ENCODE peak calls at places on chromosome 22, in six cellular contexts. L is AG04450, M is HCT116, Q is ascending aorta, U is dermis blood vessel endothelial cell, Z is head of caudate nucleus. A is an unnamed sample.

GRCh38 chr22:41248758-41249157 is 8.0 kb upstream of the CHADL start:
- DNase-seq in L (no peak), M (no peak), Q (no peak), U (no peak), Z (no peak), A (no peak)

GRCh38 chr22:36350751-36351594 is 36.8 kb downstream of the MYH9 start:
- DNase-seq in L (no peak), M (no peak), Q (peak; percentile 84), U (peak; percentile 58), Z (no peak), A (no peak)

GRCh38 chr22:46734830-46735453 is 3.1 kb downstream of the CERK start:
- DNase-seq in L (no peak), M (no peak), Q (no peak), U (peak; percentile 69), Z (no peak), A (no peak)

GRCh38 chr22:45208696-45208992 is 32.0 kb downstream of the KIAA0930 start:
- DNase-seq in L (no peak), M (no peak), Q (no peak), U (no peak), Z (no peak), A (no peak)

GRCh38 chr22:43402128-43402527 is 9.7 kb upstream of the MPPED1 start:
- DNase-seq in L (no peak), M (no peak), Q (no peak), U (no peak), Z (no peak), A (no peak)

GRCh38 chr22:44196241-44196640 is 15.5 kb downstream of the PARVG start:
- DNase-seq in L (no peak), M (no peak), Q (no peak), U (no peak), Z (no peak), A (no peak)

GRCh38 chr22:45952151-45952550 is 24.8 kb downstream of the WNT7B start:
- DNase-seq in L (no peak), M (no peak), Q (no peak), U (no peak), Z (no peak), A (peak; percentile 8)

GRCh38 chr22:30253205-30253852 is 6.8 kb upstream of the LIF start:
- DNase-seq in L (no peak), M (no peak), Q (no peak), U (peak; percentile 32), Z (peak; percentile 79), A (no peak)

GRCh38 chr22:42269407-42270177 is 861 bp downstream of the TCF20 start:
- DNase-seq in L (no peak), M (peak; percentile 48), Q (no peak), U (peak; percentile 38), Z (peak; percentile 62), A (peak; percentile 12)

GRCh38 chr22:47397673-47398072 is 635.2 kb downstream of the TBC1D22A start:
- DNase-seq in L (no peak), M (no peak), Q (no peak), U (no peak), Z (no peak), A (no peak)

GRCh38 chr22:49230194-49230577 is 597.5 kb downstream of the BRD1 start:
- DNase-seq in L (no peak), M (no peak), Q (peak; percentile 53), U (no peak), Z (peak; percentile 26), A (no peak)

GRCh38 chr22:39472570-39473556 is 16.1 kb downstream of the MGAT3 start:
- DNase-seq in L (no peak), M (no peak), Q (no peak), U (no peak), Z (no peak), A (no peak)

GRCh38 chr22:41830174-41830573 is 2.7 kb upstream of the SREBF2 start:
- DNase-seq in L (no peak), M (no peak), Q (no peak), U (no peak), Z (no peak), A (no peak)

GRCh38 chr22:27581241-27581640 is 220.3 kb downstream of the MN1 start:
- DNase-seq in L (no peak), M (no peak), Q (no peak), U (no peak), Z (no peak), A (no peak)

GRCh38 chr22:20779014-20779812 is 5.3 kb downstream of the SERPIND1 start:
- DNase-seq in L (no peak), M (no peak), Q (no peak), U (no peak), Z (no peak), A (no peak)

GRCh38 chr22:25546751-25547150 is 17.7 kb upstream of the GRK3 start:
- DNase-seq in L (no peak), M (peak; percentile 50), Q (no peak), U (no peak), Z (no peak), A (no peak)

GRCh38 chr22:46777609-46777970 is 15.1 kb downstream of the TBC1D22A start:
- DNase-seq in L (no peak), M (no peak), Q (no peak), U (no peak), Z (peak; percentile 71), A (peak; percentile 30)

GRCh38 chr22:23288301-23289129 is 108.2 kb downstream of the BCR start:
- DNase-seq in L (no peak), M (no peak), Q (no peak), U (no peak), Z (no peak), A (no peak)

GRCh38 chr22:49159711-49160110 is 668.0 kb downstream of the BRD1 start:
- DNase-seq in L (no peak), M (no peak), Q (no peak), U (no peak), Z (no peak), A (no peak)

GRCh38 chr22:21725956-21726649 is 9.5 kb downstream of the YPEL1 start:
- DNase-seq in L (no peak), M (no peak), Q (no peak), U (no peak), Z (no peak), A (no peak)

GRCh38 chr22:41966607-41967240 is 2.5 kb upstream of the SEPTIN3 start:
- DNase-seq in L (peak; percentile 61), M (peak; percentile 48), Q (no peak), U (peak; percentile 90), Z (no peak), A (no peak)

GRCh38 chr22:50399751-50400331 is 56.7 kb downstream of the PPP6R2 start:
- DNase-seq in L (no peak), M (peak; percentile 3), Q (no peak), U (peak; percentile 52), Z (peak; percentile 61), A (no peak)

GRCh38 chr22:47718337-47718736 is 955.9 kb downstream of the TBC1D22A start:
- DNase-seq in L (no peak), M (no peak), Q (no peak), U (no peak), Z (no peak), A (no peak)

GRCh38 chr22:27705391-27706080 is 96.0 kb downstream of the MN1 start:
- DNase-seq in L (no peak), M (no peak), Q (no peak), U (peak; percentile 87), Z (no peak), A (peak; percentile 85)

GRCh38 chr22:41828516-41828915 is 4.4 kb upstream of the SREBF2 start:
- DNase-seq in L (no peak), M (no peak), Q (no peak), U (no peak), Z (no peak), A (no peak)

GRCh38 chr22:26610072-26610958 is 7.5 kb downstream of the CRYBB1 start:
- DNase-seq in L (peak; percentile 90), M (no peak), Q (no peak), U (peak; percentile 48), Z (peak; percentile 53), A (no peak)

GRCh38 chr22:43210631-43211515 is 23.9 kb upstream of the TTLL12 start:
- DNase-seq in L (no peak), M (no peak), Q (no peak), U (no peak), Z (no peak), A (no peak)

GRCh38 chr22:30871391-30872281 is 96.9 kb downstream of the MORC2 start:
- DNase-seq in L (no peak), M (no peak), Q (peak; percentile 50), U (no peak), Z (no peak), A (peak; percentile 5)

GRCh38 chr22:20741634-20742581 is 32.0 kb upstream of the SERPIND1 start:
- DNase-seq in L (no peak), M (peak; percentile 18), Q (no peak), U (peak; percentile 66), Z (no peak), A (no peak)

GRCh38 chr22:40651057-40651456 is 14.5 kb upstream of the MRTFA start:
- DNase-seq in L (no peak), M (no peak), Q (no peak), U (no peak), Z (no peak), A (no peak)

GRCh38 chr22:31286360-31287255 is 5.7 kb downstream of the PIK3IP1 start:
- DNase-seq in L (no peak), M (no peak), Q (peak; percentile 79), U (peak; percentile 43), Z (peak; percentile 33), A (peak; percentile 26)

GRCh38 chr22:39452740-39453040 is 4.1 kb upstream of the MGAT3 start:
- DNase-seq in L (no peak), M (no peak), Q (no peak), U (no peak), Z (no peak), A (no peak)

GRCh38 chr22:19579880-19580279 is 55.7 kb upstream of the CLDN5 start:
- DNase-seq in L (no peak), M (no peak), Q (no peak), U (peak; percentile 95), Z (no peak), A (no peak)

A was measured in gastrocnemius medialis.